ENCODE peak calls at places on chromosomes 11 and 22, in seven cellular contexts. One of them, this sample, is unnamed.

GRCh38 chr22:17788528-17789378 is 14.5 kb upstream of the BID start:
- DNase-seq in SJSA1: no peak
- DNase-seq in substantia nigra: no peak
- DNase-seq in LoVo: no peak
- DNase-seq in thoracic aorta: no peak
- DNase-seq in fibroblast of lung: no peak
- DNase-seq in GM04503: no peak
- DNase-seq in this sample: no peak

GRCh38 chr11:74306440-74307175 is 4.8 kb downstream of the P4HA3 start:
- DNase-seq in LoVo: no peak
- DNase-seq in SJSA1: no peak
- DNase-seq in GM04503: no peak
- DNase-seq in thoracic aorta: no peak
- DNase-seq in fibroblast of lung: peak
- DNase-seq in substantia nigra: no peak
- DNase-seq in this sample: no peak

GRCh38 chr11:57460756-57461749 is 725 bp downstream of the RTN4RL2 start:
- DNase-seq in SJSA1: no peak
- DNase-seq in LoVo: no peak
- DNase-seq in thoracic aorta: no peak
- DNase-seq in substantia nigra: no peak
- DNase-seq in fibroblast of lung: no peak
- DNase-seq in GM04503: no peak
- DNase-seq in this sample: no peak

GRCh38 chr11:65383778-65384177 is 1.3 kb upstream of the SLC25A45 start:
- DNase-seq in thoracic aorta: no peak
- DNase-seq in GM04503: no peak
- DNase-seq in fibroblast of lung: no peak
- DNase-seq in LoVo: no peak
- DNase-seq in substantia nigra: no peak
- DNase-seq in SJSA1: no peak
- DNase-seq in this sample: no peak

GRCh38 chr22:24433868-24434471 is 6.6 kb downstream of the ADORA2A start:
- DNase-seq in fibroblast of lung: peak
- DNase-seq in substantia nigra: no peak
- DNase-seq in LoVo: no peak
- DNase-seq in SJSA1: no peak
- DNase-seq in GM04503: peak
- DNase-seq in thoracic aorta: no peak
- DNase-seq in this sample: peak

GRCh38 chr11:130448416-130449068 is at the start of gene ADAMTS15:
- DNase-seq in substantia nigra: peak
- DNase-seq in SJSA1: peak
- DNase-seq in GM04503: no peak
- DNase-seq in fibroblast of lung: peak
- DNase-seq in thoracic aorta: no peak
- DNase-seq in LoVo: peak
- DNase-seq in this sample: peak

GRCh38 chr11:14254533-14255530 is 104.2 kb downstream of the RRAS2 start:
- DNase-seq in fibroblast of lung: no peak
- DNase-seq in substantia nigra: no peak
- DNase-seq in thoracic aorta: no peak
- DNase-seq in GM04503: no peak
- DNase-seq in SJSA1: no peak
- DNase-seq in LoVo: no peak
- DNase-seq in this sample: no peak

GRCh38 chr22:23113847-23114720 is 27.7 kb downstream of the RSPH14 start:
- DNase-seq in fibroblast of lung: no peak
- DNase-seq in substantia nigra: peak
- DNase-seq in SJSA1: no peak
- DNase-seq in thoracic aorta: no peak
- DNase-seq in LoVo: no peak
- DNase-seq in GM04503: no peak
- DNase-seq in this sample: no peak

GRCh38 chr11:26741036-26741435 is 19.2 kb upstream of the SLC5A12 start:
- DNase-seq in thoracic aorta: no peak
- DNase-seq in SJSA1: no peak
- DNase-seq in LoVo: no peak
- DNase-seq in GM04503: peak
- DNase-seq in substantia nigra: no peak
- DNase-seq in fibroblast of lung: peak
- DNase-seq in this sample: no peak

GRCh38 chr11:124737638-124738293 is 2.0 kb upstream of the NRGN start:
- DNase-seq in SJSA1: no peak
- DNase-seq in LoVo: no peak
- DNase-seq in GM04503: no peak
- DNase-seq in thoracic aorta: no peak
- DNase-seq in substantia nigra: no peak
- DNase-seq in fibroblast of lung: no peak
- DNase-seq in this sample: no peak

GRCh38 chr22:32206774-32207758 is 2.2 kb upstream of the RFPL2 start:
- DNase-seq in substantia nigra: no peak
- DNase-seq in GM04503: no peak
- DNase-seq in fibroblast of lung: peak
- DNase-seq in SJSA1: no peak
- DNase-seq in LoVo: peak
- DNase-seq in thoracic aorta: no peak
- DNase-seq in this sample: peak

GRCh38 chr11:101929516-101929915 is 13.2 kb upstream of the ANGPTL5 start:
- DNase-seq in GM04503: no peak
- DNase-seq in SJSA1: no peak
- DNase-seq in LoVo: no peak
- DNase-seq in thoracic aorta: no peak
- DNase-seq in substantia nigra: no peak
- DNase-seq in fibroblast of lung: no peak
- DNase-seq in this sample: no peak

GRCh38 chr11:13118691-13119090 is 109.6 kb downstream of the RASSF10 start:
- DNase-seq in GM04503: no peak
- DNase-seq in SJSA1: no peak
- DNase-seq in fibroblast of lung: no peak
- DNase-seq in thoracic aorta: no peak
- DNase-seq in substantia nigra: no peak
- DNase-seq in LoVo: no peak
- DNase-seq in this sample: no peak

GRCh38 chr22:44668190-44668885 is 33.7 kb upstream of the PRR5 start:
- DNase-seq in fibroblast of lung: no peak
- DNase-seq in SJSA1: no peak
- DNase-seq in thoracic aorta: no peak
- DNase-seq in GM04503: no peak
- DNase-seq in substantia nigra: no peak
- DNase-seq in LoVo: no peak
- DNase-seq in this sample: no peak

GRCh38 chr22:17672417-17672991 is 33.9 kb downstream of the BCL2L13 start:
- DNase-seq in LoVo: no peak
- DNase-seq in fibroblast of lung: peak
- DNase-seq in SJSA1: no peak
- DNase-seq in substantia nigra: no peak
- DNase-seq in GM04503: no peak
- DNase-seq in thoracic aorta: no peak
- DNase-seq in this sample: no peak

GRCh38 chr11:60867871-60868681 is 734 bp downstream of the ZP1 start:
- DNase-seq in substantia nigra: no peak
- DNase-seq in thoracic aorta: no peak
- DNase-seq in LoVo: no peak
- DNase-seq in SJSA1: no peak
- DNase-seq in fibroblast of lung: no peak
- DNase-seq in GM04503: no peak
- DNase-seq in this sample: no peak

GRCh38 chr11:127106142-127106541 is 105.6 kb upstream of the KIRREL3 start:
- DNase-seq in SJSA1: no peak
- DNase-seq in thoracic aorta: no peak
- DNase-seq in substantia nigra: no peak
- DNase-seq in fibroblast of lung: no peak
- DNase-seq in LoVo: no peak
- DNase-seq in GM04503: peak
- DNase-seq in this sample: peak

GRCh38 chr11:43573233-43573632 is 107.3 kb upstream of the HSD17B12 start:
- DNase-seq in thoracic aorta: no peak
- DNase-seq in LoVo: peak
- DNase-seq in fibroblast of lung: no peak
- DNase-seq in substantia nigra: no peak
- DNase-seq in SJSA1: no peak
- DNase-seq in GM04503: no peak
- DNase-seq in this sample: peak

GRCh38 chr11:108967571-108967970 is 302.7 kb downstream of the DDX10 start:
- DNase-seq in fibroblast of lung: peak
- DNase-seq in SJSA1: no peak
- DNase-seq in thoracic aorta: peak
- DNase-seq in GM04503: no peak
- DNase-seq in LoVo: no peak
- DNase-seq in substantia nigra: peak
- DNase-seq in this sample: no peak

GRCh38 chr22:38981005-38981658 is 1.0 kb upstream of the APOBEC3B start:
- DNase-seq in LoVo: no peak
- DNase-seq in thoracic aorta: no peak
- DNase-seq in GM04503: no peak
- DNase-seq in substantia nigra: no peak
- DNase-seq in fibroblast of lung: peak
- DNase-seq in SJSA1: no peak
- DNase-seq in this sample: no peak

GRCh38 chr11:6371825-6372224 is 18.4 kb upstream of the SMPD1 start:
- DNase-seq in GM04503: no peak
- DNase-seq in substantia nigra: no peak
- DNase-seq in fibroblast of lung: no peak
- DNase-seq in LoVo: no peak
- DNase-seq in thoracic aorta: no peak
- DNase-seq in SJSA1: no peak
- DNase-seq in this sample: no peak

GRCh38 chr11:72683782-72684200 is 9.6 kb upstream of the PDE2A start:
- DNase-seq in GM04503: no peak
- DNase-seq in SJSA1: peak
- DNase-seq in substantia nigra: peak
- DNase-seq in LoVo: peak
- DNase-seq in thoracic aorta: no peak
- DNase-seq in fibroblast of lung: no peak
- DNase-seq in this sample: peak

GRCh38 chr11:12868315-12869073 is 140.6 kb upstream of the RASSF10 start:
- DNase-seq in substantia nigra: no peak
- DNase-seq in SJSA1: peak
- DNase-seq in GM04503: no peak
- DNase-seq in fibroblast of lung: peak
- DNase-seq in thoracic aorta: no peak
- DNase-seq in LoVo: no peak
- DNase-seq in this sample: peak

GRCh38 chr11:4025248-4025956 is 69.2 kb upstream of the RRM1 start:
- DNase-seq in substantia nigra: no peak
- DNase-seq in SJSA1: peak
- DNase-seq in fibroblast of lung: peak
- DNase-seq in LoVo: no peak
- DNase-seq in thoracic aorta: no peak
- DNase-seq in GM04503: peak
- DNase-seq in this sample: no peak

GRCh38 chr11:110297726-110298297 is 1.4 kb upstream of the RDX start:
- DNase-seq in fibroblast of lung: no peak
- DNase-seq in SJSA1: peak
- DNase-seq in GM04503: no peak
- DNase-seq in LoVo: no peak
- DNase-seq in thoracic aorta: no peak
- DNase-seq in substantia nigra: no peak
- DNase-seq in this sample: no peak

GRCh38 chr11:2551131-2551530 is 106.3 kb downstream of the KCNQ1 start:
- DNase-seq in thoracic aorta: no peak
- DNase-seq in GM04503: no peak
- DNase-seq in substantia nigra: no peak
- DNase-seq in SJSA1: no peak
- DNase-seq in fibroblast of lung: no peak
- DNase-seq in LoVo: no peak
- DNase-seq in this sample: no peak

GRCh38 chr11:78564037-78564888 is 10.4 kb downstream of the NARS2 start:
- DNase-seq in SJSA1: peak
- DNase-seq in substantia nigra: no peak
- DNase-seq in GM04503: no peak
- DNase-seq in fibroblast of lung: peak
- DNase-seq in LoVo: peak
- DNase-seq in thoracic aorta: no peak
- DNase-seq in this sample: peak

GRCh38 chr22:42937164-42937854 is 77.6 kb downstream of the PACSIN2 start:
- DNase-seq in GM04503: no peak
- DNase-seq in fibroblast of lung: peak
- DNase-seq in SJSA1: peak
- DNase-seq in LoVo: peak
- DNase-seq in substantia nigra: no peak
- DNase-seq in thoracic aorta: peak
- DNase-seq in this sample: peak

GRCh38 chr11:19728436-19728835 is 15.8 kb downstream of the NAV2 start:
- DNase-seq in thoracic aorta: no peak
- DNase-seq in substantia nigra: no peak
- DNase-seq in LoVo: no peak
- DNase-seq in SJSA1: no peak
- DNase-seq in fibroblast of lung: peak
- DNase-seq in GM04503: peak
- DNase-seq in this sample: no peak

GRCh38 chr11:112113539-112114457 is 27.1 kb downstream of the SDHD start:
- DNase-seq in GM04503: peak
- DNase-seq in thoracic aorta: no peak
- DNase-seq in LoVo: peak
- DNase-seq in fibroblast of lung: peak
- DNase-seq in substantia nigra: no peak
- DNase-seq in SJSA1: peak
- DNase-seq in this sample: peak

GRCh38 chr22:24370426-24370825 is 57.0 kb upstream of the ADORA2A start:
- DNase-seq in GM04503: no peak
- DNase-seq in thoracic aorta: no peak
- DNase-seq in SJSA1: peak
- DNase-seq in substantia nigra: no peak
- DNase-seq in LoVo: no peak
- DNase-seq in fibroblast of lung: peak
- DNase-seq in this sample: no peak

GRCh38 chr11:130531061-130531460 is 82.6 kb downstream of the ADAMTS15 start:
- DNase-seq in fibroblast of lung: peak
- DNase-seq in GM04503: no peak
- DNase-seq in SJSA1: no peak
- DNase-seq in thoracic aorta: no peak
- DNase-seq in substantia nigra: no peak
- DNase-seq in LoVo: no peak
- DNase-seq in this sample: no peak

GRCh38 chr11:105821781-105822180 is 200.3 kb downstream of the MSANTD4 start:
- DNase-seq in fibroblast of lung: no peak
- DNase-seq in substantia nigra: no peak
- DNase-seq in SJSA1: no peak
- DNase-seq in GM04503: no peak
- DNase-seq in LoVo: no peak
- DNase-seq in thoracic aorta: no peak
- DNase-seq in this sample: no peak

This sample was measured in HT1080.